ENCODE peak calls at places on chromosomes 12 and 14, in seven cellular contexts. J is hepatocyte; S is heart left ventricle; H is CD8-positive, alpha-beta T cell; O is Panc1; Z is effector memory CD4-positive, alpha-beta T cell; X is PC-3. T is an unnamed sample.
A peak's percentile ranks its signal among the peaks of the same experiment; 100 is the strongest.

GRCh38 chr12:19546027-19546426 is 106.7 kb downstream of the AEBP2 start:
- DNase-seq in J (no peak), S (no peak), H (no peak), O (no peak), Z (no peak), X (no peak), T (no peak)

GRCh38 chr14:81408595-81408994 is 8.5 kb upstream of the STON2 start:
- DNase-seq in J (peak; percentile 37), S (no peak), H (no peak), O (no peak), Z (no peak), X (peak; percentile 54), T (no peak)

GRCh38 chr14:95531473-95531872 is 3.4 kb upstream of the GLRX5 start:
- DNase-seq in J (no peak), S (no peak), H (no peak), O (no peak), Z (no peak), X (peak; percentile 80), T (no peak)

GRCh38 chr14:48129472-48129871 is 454.1 kb upstream of the MDGA2 start:
- DNase-seq in J (no peak), S (no peak), H (no peak), O (no peak), Z (no peak), X (no peak), T (no peak)

GRCh38 chr12:50621435-50622304 is 116.9 kb downstream of the DIP2B start:
- DNase-seq in J (no peak), S (no peak), H (no peak), O (no peak), Z (no peak), X (no peak), T (no peak)

GRCh38 chr12:125454786-125455450 is 389.7 kb downstream of the AACS start:
- DNase-seq in J (no peak), S (no peak), H (no peak), O (no peak), Z (no peak), X (no peak), T (no peak)

GRCh38 chr12:47896633-47897032 is 8.2 kb downstream of the VDR start:
- DNase-seq in J (no peak), S (no peak), H (no peak), O (no peak), Z (no peak), X (peak; percentile 96), T (no peak)

GRCh38 chr14:39491134-39491541 is 58.9 kb upstream of the FBXO33 start:
- DNase-seq in J (peak; percentile 63), S (no peak), H (no peak), O (peak; percentile 4), Z (no peak), X (peak; percentile 60), T (no peak)

GRCh38 chr14:98923596-98923995 is 348.4 kb downstream of the BCL11B start:
- DNase-seq in J (no peak), S (no peak), H (no peak), O (no peak), Z (no peak), X (no peak), T (no peak)

GRCh38 chr12:10910380-10910779 is 1.0 kb upstream of the TAS2R13 start:
- DNase-seq in J (no peak), S (no peak), H (no peak), O (no peak), Z (no peak), X (no peak), T (peak; percentile 18)

GRCh38 chr14:101191086-101191881 is 287.8 kb upstream of the RTL1 start:
- DNase-seq in J (no peak), S (no peak), H (no peak), O (no peak), Z (no peak), X (no peak), T (no peak)

GRCh38 chr12:51971679-51972423 is 20.4 kb downstream of the ACVR1B start:
- DNase-seq in J (no peak), S (no peak), H (no peak), O (no peak), Z (no peak), X (no peak), T (no peak)

GRCh38 chr14:103141117-103141796 is 18.0 kb downstream of the TNFAIP2 start:
- DNase-seq in J (peak; percentile 46), S (no peak), H (no peak), O (peak; percentile 54), Z (no peak), X (peak; percentile 76), T (peak; percentile 70)

GRCh38 chr12:55142896-55143870 is 17.0 kb downstream of the OR9K2 start:
- DNase-seq in J (peak; percentile 79), S (no peak), H (peak; percentile 18), O (peak; percentile 25), Z (no peak), X (peak; percentile 78), T (no peak)

GRCh38 chr12:126668961-126669360 is 1598.0 kb upstream of the TMEM132C start:
- DNase-seq in J (no peak), S (no peak), H (no peak), O (no peak), Z (no peak), X (peak; percentile 56), T (no peak)

GRCh38 chr12:102957339-102958050 is at the start of gene ASCL1:
- DNase-seq in J (peak; percentile 44), S (no peak), H (no peak), O (no peak), Z (no peak), X (no peak), T (peak; percentile 39)

GRCh38 chr14:20857630-20858261 is 33.4 kb upstream of the RNASE3 start:
- DNase-seq in J (peak; percentile 83), S (peak; percentile 44), H (peak; percentile 66), O (no peak), Z (peak; percentile 29), X (peak; percentile 68), T (peak; percentile 63)
- H3K4me3 ChIP-seq in J (no peak overlapping the region), S (no peak overlapping the region), H (no peak overlapping the region), O (no peak overlapping the region), Z (no peak overlapping the region), X (peak overlapping the region; percentile 3), T (no peak overlapping the region)

GRCh38 chr12:18262514-18262913 is 1.2 kb downstream of the PIK3C2G start:
- DNase-seq in J (no peak), S (no peak), H (no peak), O (no peak), Z (no peak), X (peak; percentile 72), T (no peak)

GRCh38 chr12:18264581-18265075 is 3.3 kb downstream of the PIK3C2G start:
- DNase-seq in J (no peak), S (no peak), H (no peak), O (no peak), Z (no peak), X (no peak), T (no peak)

GRCh38 chr12:18261273-18261672 is at the start of gene PIK3C2G:
- DNase-seq in J (peak; percentile 14), S (no peak), H (no peak), O (no peak), Z (no peak), X (peak; percentile 83), T (no peak)

GRCh38 chr12:18259906-18260682 is 1.2 kb upstream of the PIK3C2G start:
- DNase-seq in J (no peak), S (no peak), H (no peak), O (no peak), Z (no peak), X (no peak), T (no peak)

GRCh38 chr12:18261906-18262305 is 588 bp downstream of the PIK3C2G start:
- DNase-seq in J (no peak), S (no peak), H (no peak), O (no peak), Z (no peak), X (no peak), T (no peak)
- H3K4me3 ChIP-seq in J (no peak overlapping the region), S (no peak overlapping the region), H (no peak overlapping the region), O (no peak overlapping the region), Z (no peak overlapping the region), X (no peak overlapping the region), T (no peak overlapping the region)

GRCh38 chr14:68927956-68928675 is 51.0 kb downstream of the ACTN1 start:
- DNase-seq in J (no peak), S (no peak), H (no peak), O (no peak), Z (no peak), X (no peak), T (peak; percentile 5)

GRCh38 chr14:68927089-68927488 is 52.0 kb downstream of the ACTN1 start:
- DNase-seq in J (no peak), S (no peak), H (no peak), O (no peak), Z (no peak), X (no peak), T (no peak)

GRCh38 chr14:68931063-68931462 is 48.0 kb downstream of the ACTN1 start:
- DNase-seq in J (no peak), S (peak; percentile 9), H (no peak), O (no peak), Z (no peak), X (no peak), T (no peak)

GRCh38 chr14:68929623-68930307 is 49.3 kb downstream of the ACTN1 start:
- DNase-seq in J (no peak), S (peak; percentile 13), H (no peak), O (no peak), Z (no peak), X (no peak), T (peak; percentile 52)

DNA sequence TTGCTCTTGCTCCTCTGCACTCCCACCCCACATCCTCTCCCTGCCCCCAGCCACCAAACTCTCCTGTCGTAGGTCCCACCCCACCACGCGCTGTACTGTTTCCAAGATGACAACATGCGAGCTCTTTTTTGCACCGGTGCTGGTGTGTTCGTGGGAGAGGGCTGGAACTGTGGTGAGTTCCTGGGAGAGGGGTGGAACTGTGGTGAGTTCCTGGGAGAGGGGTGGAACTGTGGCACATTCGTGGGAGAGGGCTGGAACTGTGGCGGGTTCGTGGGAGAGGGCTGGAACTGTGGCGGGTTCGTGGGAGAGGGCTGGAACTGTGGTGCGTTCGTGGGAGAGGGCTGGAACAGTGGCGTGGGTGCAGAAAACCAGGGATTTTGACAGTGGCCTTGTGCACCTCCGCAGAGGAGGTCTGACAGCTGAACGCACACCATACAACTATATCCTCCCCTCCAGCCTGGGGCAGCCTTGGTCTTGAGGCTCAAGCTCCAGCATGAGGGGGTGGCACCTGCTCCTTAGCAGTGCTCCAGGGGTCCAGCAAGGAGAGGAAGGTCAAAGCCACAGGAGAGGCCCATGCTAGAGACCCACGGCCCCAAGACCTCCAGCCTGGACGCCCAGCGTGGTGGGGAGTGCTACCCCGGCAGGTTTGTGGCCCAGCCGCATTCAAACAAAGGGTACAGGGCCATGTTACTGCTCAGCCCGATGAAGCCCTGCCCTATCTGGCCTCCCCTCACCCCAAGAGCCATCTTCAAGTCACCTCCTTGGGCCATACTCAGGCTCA is 50.1 kb downstream of the ACTN1 start:
- DNase-seq in J (no peak), S (no peak), H (no peak), O (no peak), Z (no peak), X (no peak), T (peak; percentile 40)
- H3K4me3 ChIP-seq in J (no peak overlapping the region), S (no peak overlapping the region), H (peak overlapping the region; percentile 25), O (no peak overlapping the region), Z (no peak overlapping the region), X (no peak overlapping the region), T (no peak overlapping the region)

DNA sequence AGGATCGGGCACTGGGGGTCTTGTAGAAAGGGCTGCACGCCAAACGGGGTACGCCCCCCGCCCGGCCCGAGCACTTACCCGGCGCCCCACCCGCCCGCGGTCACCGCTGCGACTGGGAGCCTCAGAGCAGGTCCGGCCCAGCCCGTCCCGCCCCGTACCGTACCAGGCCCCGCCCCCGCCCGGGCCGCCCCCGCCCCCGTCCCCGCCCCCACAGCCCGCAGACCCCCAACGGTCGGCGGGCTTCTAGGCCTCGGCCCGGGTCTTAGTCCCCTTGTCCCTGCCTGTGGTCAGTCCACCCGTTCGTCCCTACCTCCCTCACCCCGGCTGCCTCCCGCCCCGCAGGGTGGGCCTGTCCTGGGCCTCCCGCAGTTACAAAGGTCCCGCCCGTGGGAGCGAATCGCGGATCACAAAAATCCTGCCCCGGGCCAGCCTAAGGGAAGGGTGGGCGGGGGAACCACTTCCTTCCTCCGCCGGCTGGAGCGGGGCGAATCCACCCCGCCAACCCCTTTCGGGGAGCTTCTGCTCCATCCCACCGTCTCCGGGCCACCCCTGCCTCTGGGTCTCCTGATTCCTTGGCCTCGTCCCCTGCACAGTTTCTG is at the start of gene HVCN1:
- DNase-seq in J (peak; percentile 56), S (peak; percentile 71), H (peak; percentile 36), O (no peak), Z (peak; percentile 15), X (no peak), T (peak; percentile 72)
- H3K4me3 ChIP-seq in J (peak within 1 kb of the TSS; percentile 50), S (peak within 1 kb of the TSS; percentile 59), H (peak within 1 kb of the TSS; percentile 74), O (peak within 1 kb of the TSS; percentile 32), Z (peak within 1 kb of the TSS; percentile 66), X (no peak within 1 kb of the TSS), T (peak within 1 kb of the TSS; percentile 51)